ENCODE peak calls at places on chromosome 19, in nine cellular contexts. B is GM23338, P is GM12878, D is HCT116, K is A549, V is SK-N-SH, J is HepG2, H is K562, M is Panc1. X is an unnamed sample.

GRCh38 chr19:32598022-32598421 is 17.0 kb downstream of the PDCD5 start:
- DNase-seq in B (no peak), P (no peak), D (no peak), K (no peak), V (no peak), J (no peak), H (no peak), M (no peak), X (no peak)

GRCh38 chr19:38023245-38023644 is 116.2 kb downstream of the SIPA1L3 start:
- DNase-seq in B (no peak), P (no peak), D (no peak), K (no peak), V (no peak), J (no peak), H (no peak), M (no peak), X (no peak)

GRCh38 chr19:48905664-48906063 is 5.6 kb downstream of the NUCB1 start:
- DNase-seq in B (no peak), P (no peak), D (no peak), K (no peak), V (no peak), J (no peak), H (no peak), M (no peak), X (no peak)

GRCh38 chr19:13262450-13262849 is 112.2 kb downstream of the IER2 start:
- DNase-seq in B (peak; percentile 59), P (no peak), D (no peak), K (peak; percentile 43), V (peak; percentile 66), J (peak; percentile 38), H (peak; percentile 71), M (peak; percentile 39), X (peak; percentile 14)

GRCh38 chr19:49224856-49225255 is 67.3 kb downstream of the TRPM4 start:
- DNase-seq in B (peak; percentile 91), P (no peak), D (peak; percentile 61), K (peak; percentile 84), V (peak; percentile 66), J (peak; percentile 55), H (peak; percentile 61), M (no peak), X (no peak)

GRCh38 chr19:44496711-44497110 is 3.6 kb downstream of the ZNF180 start:
- DNase-seq in B (no peak), P (no peak), D (no peak), K (no peak), V (no peak), J (no peak), H (no peak), M (no peak), X (no peak)

GRCh38 chr19:44658069-44658727 is 13.1 kb upstream of the CEACAM19 start:
- DNase-seq in B (no peak), P (no peak), D (no peak), K (no peak), V (no peak), J (no peak), H (peak; percentile 46), M (no peak), X (no peak)

GRCh38 chr19:48698046-48698445 is 2.3 kb downstream of the FUT2 start:
- DNase-seq in B (no peak), P (no peak), D (no peak), K (no peak), V (no peak), J (no peak), H (peak; percentile 66), M (no peak), X (no peak)

GRCh38 chr19:45729774-45730388 is 815 bp downstream of the FBXO46 start:
- DNase-seq in B (peak; percentile 33), P (peak; percentile 51), D (no peak), K (no peak), V (no peak), J (no peak), H (no peak), M (no peak), X (no peak)

GRCh38 chr19:28485300-28485699 is 727.7 kb downstream of the UQCRFS1 start:
- DNase-seq in B (no peak), P (no peak), D (no peak), K (no peak), V (no peak), J (no peak), H (no peak), M (no peak), X (peak; percentile 66)

GRCh38 chr19:19256072-19256969 is 16.8 kb downstream of the TM6SF2 start:
- DNase-seq in B (peak; percentile 70), P (no peak), D (no peak), K (no peak), V (peak; percentile 52), J (peak; percentile 31), H (no peak), M (no peak), X (peak; percentile 35)
- TF ChIP-seq REST in B (no peak), P (no peak), D (no peak), K (no peak), V (no peak), J (no peak), H (no peak), M (no peak), X (no peak)

GRCh38 chr19:3099347-3100145 is 5.4 kb downstream of the GNA11 start:
- DNase-seq in B (no peak), P (no peak), D (no peak), K (no peak), V (no peak), J (no peak), H (no peak), M (no peak), X (no peak)

GRCh38 chr19:3102239-3103140 is 8.3 kb downstream of the GNA11 start:
- DNase-seq in B (no peak), P (no peak), D (no peak), K (no peak), V (no peak), J (no peak), H (no peak), M (no peak), X (no peak)

GRCh38 chr19:3100331-3100730 is 6.2 kb downstream of the GNA11 start:
- DNase-seq in B (no peak), P (no peak), D (no peak), K (no peak), V (no peak), J (no peak), H (no peak), M (no peak), X (no peak)

GRCh38 chr19:3098515-3099346 is 4.6 kb downstream of the GNA11 start:
- DNase-seq in B (no peak), P (no peak), D (no peak), K (no peak), V (no peak), J (no peak), H (no peak), M (no peak), X (no peak)

DNA sequence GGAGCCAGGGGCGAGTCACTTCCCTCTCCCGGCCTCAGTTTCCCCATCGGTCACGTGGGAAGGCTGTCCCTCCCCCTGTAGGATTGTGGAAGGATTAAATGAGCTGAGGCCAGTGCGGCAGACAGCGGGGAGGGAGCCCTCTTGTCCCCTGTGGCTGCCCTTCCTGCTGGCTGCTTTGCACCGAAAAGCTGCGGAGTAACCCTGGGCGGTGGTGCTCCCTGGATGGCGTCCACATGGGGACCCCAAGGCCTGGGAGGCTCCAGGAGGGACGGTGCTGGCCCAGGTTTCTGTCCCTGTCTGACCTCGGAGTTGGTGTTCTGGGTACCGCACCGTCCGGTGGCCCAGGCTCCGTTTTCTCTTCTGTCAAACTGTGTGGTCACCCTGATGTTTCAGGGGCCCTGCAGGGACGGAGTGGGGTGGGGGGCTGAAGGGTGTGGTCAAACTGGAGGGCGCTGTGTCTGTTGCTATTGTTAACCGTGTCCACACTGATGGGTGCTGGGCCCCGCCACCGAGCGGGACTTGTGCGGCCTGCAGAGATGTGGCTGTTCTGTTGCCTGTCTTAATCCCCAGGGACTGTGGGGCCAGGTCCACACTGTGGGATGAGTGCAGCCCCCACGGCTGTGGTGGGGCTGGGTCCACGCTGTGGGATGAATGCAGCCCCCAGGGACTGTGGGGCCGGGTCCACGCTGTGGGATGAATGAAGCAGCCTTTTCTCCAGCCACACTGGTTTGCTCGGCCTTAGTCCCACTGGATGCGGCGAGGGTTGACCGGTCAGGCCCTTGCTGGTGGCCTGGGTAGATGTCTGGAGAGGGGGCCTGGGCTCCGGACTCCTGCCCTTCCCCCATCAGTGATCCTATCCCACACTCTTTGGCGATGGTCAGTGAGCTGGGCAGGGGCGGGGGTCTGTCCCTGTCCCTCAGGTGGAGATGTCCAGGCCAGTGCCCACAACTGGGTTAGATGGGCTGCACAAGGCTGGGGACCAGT is 6.9 kb downstream of the GNA11 start:
- DNase-seq in B (no peak), P (no peak), D (no peak), K (no peak), V (no peak), J (no peak), H (no peak), M (no peak), X (no peak)
- H3K4me3 ChIP-seq in B (no peak overlapping the region), P (no peak overlapping the region), D (no peak overlapping the region), K (no peak overlapping the region), V (no peak overlapping the region), J (no peak overlapping the region), H (no peak overlapping the region), M (no peak overlapping the region), X (no peak overlapping the region)

GRCh38 chr19:41325640-41325946 is 15.6 kb downstream of the CCDC97 start:
- DNase-seq in B (no peak), P (no peak), D (no peak), K (no peak), V (no peak), J (no peak), H (no peak), M (no peak), X (no peak)

GRCh38 chr19:41325947-41326706 is 16.2 kb downstream of the CCDC97 start:
- DNase-seq in B (no peak), P (no peak), D (no peak), K (no peak), V (peak; percentile 81), J (peak; percentile 56), H (no peak), M (no peak), X (no peak)

GRCh38 chr19:41323430-41324125 is 13.6 kb downstream of the CCDC97 start:
- DNase-seq in B (peak; percentile 37), P (no peak), D (no peak), K (peak; percentile 93), V (peak; percentile 84), J (peak; percentile 87), H (peak; percentile 92), M (no peak), X (peak; percentile 49)

GRCh38 chr19:41324231-41324702 is 14.3 kb downstream of the CCDC97 start:
- DNase-seq in B (no peak), P (no peak), D (no peak), K (no peak), V (no peak), J (no peak), H (no peak), M (no peak), X (no peak)

GRCh38 chr19:41324921-41325639 is 15.1 kb downstream of the CCDC97 start:
- DNase-seq in B (peak; percentile 79), P (no peak), D (no peak), K (peak; percentile 83), V (peak; percentile 81), J (peak; percentile 82), H (peak; percentile 87), M (no peak), X (no peak)
- H3K27ac ChIP-seq in B (peak overlapping the region; percentile 65), P (peak overlapping the region; percentile 93), D (no peak overlapping the region), K (peak overlapping the region; percentile 81), V (peak overlapping the region; percentile 75), J (peak overlapping the region; percentile 74), H (peak overlapping the region; percentile 95), M (peak overlapping the region; percentile 71), X (no peak overlapping the region)

DNA sequence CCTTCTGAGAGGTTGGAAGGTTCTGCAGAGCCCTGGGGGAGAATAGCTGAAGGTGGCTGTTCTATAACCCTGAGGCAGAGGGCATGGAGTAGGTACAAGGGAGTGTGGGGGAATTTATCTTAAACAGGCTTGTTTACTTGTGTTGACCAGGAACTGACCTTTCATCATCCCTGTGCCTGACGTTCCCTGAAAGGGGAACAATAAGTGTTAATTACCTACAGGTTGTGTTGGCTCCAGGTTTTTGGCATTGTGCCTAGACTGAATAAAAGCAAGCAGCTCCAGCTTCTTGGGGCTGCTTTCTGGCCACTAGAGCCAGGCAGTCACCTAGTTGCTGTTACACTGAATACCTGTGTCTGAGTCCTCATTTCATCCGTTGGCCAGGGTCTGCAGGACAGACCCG is 60.0 kb downstream of the ZNF627 start:
- DNase-seq in B (no peak), P (no peak), D (no peak), K (no peak), V (no peak), J (peak; percentile 25), H (no peak), M (no peak), X (peak; percentile 7)
- TF ChIP-seq REST in B (no peak), P (no peak), D (no peak), K (no peak), V (no peak), J (no peak), H (no peak), M (no peak), X (no peak)

X was measured in HL-60.